ENCODE peak calls at places on chromosomes 12 and 14, in six cellular contexts. H, D, N, C, P and K are unnamed samples. For H3K4me1, the result is how much of the 10 kb centered on the place peaks cover.

GRCh38 chr12:115305867-115306266 is 621.9 kb upstream of the TBX3 start:
- DNase-seq in H (no peak), D (no peak), N (no peak), C (no peak), P (no peak), K (no peak)

GRCh38 chr12:92144631-92145480 is 790 bp downstream of the BTG1 start:
- DNase-seq in H (no peak), D (peak), N (peak), C (peak), P (peak), K (peak)

GRCh38 chr14:77302926-77303325 is 17.8 kb downstream of the POMT2 start:
- DNase-seq in H (peak), D (no peak), N (no peak), C (no peak), P (no peak), K (no peak)

GRCh38 chr12:125332900-125333299 is 267.7 kb downstream of the AACS start:
- DNase-seq in H (no peak), D (no peak), N (no peak), C (no peak), P (no peak), K (no peak)

GRCh38 chr12:85036241-85036707 is at the start of the genes LRRIQ1 and TSPAN19:
- DNase-seq in H (peak), D (peak), N (peak), C (peak), P (peak), K (peak)

GRCh38 chr14:61418749-61419148 is 97.4 kb downstream of the PRKCH start:
- DNase-seq in H (no peak), D (peak), N (no peak), C (no peak), P (no peak), K (no peak)

GRCh38 chr12:116559330-116560080 is at the start of gene MAP1LC3B2:
- DNase-seq in H (no peak), D (peak), N (peak), C (peak), P (no peak), K (peak)

GRCh38 chr12:105459760-105460325 is 129.4 kb downstream of the C12orf75 start:
- DNase-seq in H (no peak), D (peak), N (peak), C (peak), P (no peak), K (no peak)

GRCh38 chr12:127107744-127108143 is 1159.2 kb upstream of the TMEM132C start:
- DNase-seq in H (no peak), D (no peak), N (no peak), C (no peak), P (no peak), K (no peak)

GRCh38 chr14:89277229-89277628 is 139.8 kb downstream of the FOXN3 start:
- DNase-seq in H (no peak), D (no peak), N (no peak), C (no peak), P (peak), K (no peak)

GRCh38 chr14:104277416-104278213 is 139.2 kb downstream of the KIF26A start:
- DNase-seq in H (no peak), D (no peak), N (peak), C (peak), P (peak), K (no peak)

DNA sequence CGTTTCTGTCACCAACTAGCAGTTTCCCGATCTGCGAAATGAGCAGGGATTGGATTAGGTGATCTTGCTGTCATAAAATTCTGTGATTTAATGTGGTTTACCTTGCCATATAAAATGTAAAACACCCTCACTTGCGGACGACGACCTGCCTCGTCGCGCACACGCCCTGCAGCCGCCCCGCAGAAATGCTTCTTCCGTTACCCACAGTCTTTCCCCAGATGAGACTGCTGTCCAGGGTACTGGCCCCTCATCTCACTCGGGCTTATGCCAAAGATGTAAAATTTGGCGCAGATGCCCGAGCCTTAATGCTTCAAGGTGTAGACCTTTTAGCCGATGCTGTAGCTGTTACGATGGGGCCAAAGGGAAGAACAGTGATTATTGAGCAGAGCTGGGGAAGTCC is 17.7 kb upstream of the FOXJ2 start:
- DNase-seq in H (no peak), D (no peak), N (no peak), C (no peak), P (no peak), K (no peak)
- H3K27ac ChIP-seq in H (no peak), D (no peak), N (no peak), C (no peak), P (no peak), K (no peak)

DNA sequence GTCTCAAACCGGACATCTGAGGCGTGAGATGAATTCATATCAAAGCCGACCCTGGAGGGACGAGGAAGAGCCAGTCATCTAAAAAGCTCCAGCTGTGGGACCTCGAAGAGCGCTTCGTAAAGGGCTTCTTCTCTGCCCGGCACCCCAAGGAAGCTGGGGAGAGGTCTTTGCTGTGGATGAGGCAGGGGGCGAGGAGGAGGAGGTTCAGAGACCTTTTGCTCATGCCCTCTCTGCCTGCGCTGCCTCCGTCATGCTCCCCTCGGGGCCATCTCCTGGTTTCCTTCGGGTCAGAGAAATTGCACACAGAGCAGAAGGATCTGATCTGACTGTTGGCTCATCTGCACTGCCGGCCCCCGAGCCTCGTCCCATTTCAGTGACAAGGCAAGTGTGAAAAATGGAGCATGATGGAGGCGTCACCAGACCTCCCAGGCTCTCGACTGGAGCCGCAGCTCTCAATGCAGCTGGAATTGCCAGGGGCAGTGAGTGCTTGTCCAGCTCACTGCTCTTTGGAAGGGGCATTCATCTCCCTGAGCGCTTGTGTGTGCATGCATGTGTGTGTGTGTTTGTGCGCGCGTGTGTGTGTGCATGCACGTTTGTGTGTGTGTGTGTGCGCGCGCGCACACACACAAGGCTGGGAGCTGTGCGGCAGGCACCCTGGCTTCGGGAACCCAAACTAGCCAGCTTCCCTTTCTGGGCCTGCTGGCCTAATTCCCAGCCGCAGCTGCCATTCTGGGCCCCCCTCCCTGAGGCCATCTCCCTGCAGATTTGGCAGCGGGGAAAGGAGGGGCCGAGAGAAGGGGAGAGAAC is 9.2 kb downstream of the CABP1 start:
- DNase-seq in H (no peak), D (peak), N (peak), C (peak), P (peak), K (peak)
- H3K4me1 ChIP-seq in H (under half), D (under half), N (under half), C (under half), P (under half), K (under half)

GRCh38 chr12:38669081-38669480 is 236.3 kb downstream of the CPNE8 start:
- DNase-seq in H (no peak), D (no peak), N (no peak), C (no peak), P (no peak), K (no peak)

GRCh38 chr12:38669530-38669929 is 235.9 kb downstream of the CPNE8 start:
- DNase-seq in H (no peak), D (no peak), N (no peak), C (no peak), P (no peak), K (no peak)

GRCh38 chr12:38666425-38666824 is 239.0 kb downstream of the CPNE8 start:
- DNase-seq in H (no peak), D (no peak), N (no peak), C (no peak), P (no peak), K (no peak)

GRCh38 chr12:38662851-38663250 is 242.5 kb downstream of the CPNE8 start:
- DNase-seq in H (no peak), D (no peak), N (no peak), C (no peak), P (no peak), K (no peak)

GRCh38 chr12:38664661-38665269 is 240.6 kb downstream of the CPNE8 start:
- DNase-seq in H (no peak), D (no peak), N (no peak), C (no peak), P (no peak), K (no peak)
- TF ChIP-seq CTCF in H (peak), D (peak), N (peak), C (peak), P (no peak), K (peak)

GRCh38 chr12:30695327-30696102 is at the start of gene IPO8:
- DNase-seq in H (peak), D (peak), N (peak), C (peak), P (peak), K (peak)
- H3K27ac ChIP-seq in H (peak), D (peak), N (peak), C (peak), P (peak), K (peak)

GRCh38 chr14:99548285-99548684 is 55.7 kb downstream of the CCDC85C start:
- DNase-seq in H (no peak), D (no peak), N (no peak), C (no peak), P (no peak), K (no peak)
- H3K4me1 ChIP-seq in H (under half), D (under half), N (under half), C (under half), P (under half), K (under half)

DNA sequence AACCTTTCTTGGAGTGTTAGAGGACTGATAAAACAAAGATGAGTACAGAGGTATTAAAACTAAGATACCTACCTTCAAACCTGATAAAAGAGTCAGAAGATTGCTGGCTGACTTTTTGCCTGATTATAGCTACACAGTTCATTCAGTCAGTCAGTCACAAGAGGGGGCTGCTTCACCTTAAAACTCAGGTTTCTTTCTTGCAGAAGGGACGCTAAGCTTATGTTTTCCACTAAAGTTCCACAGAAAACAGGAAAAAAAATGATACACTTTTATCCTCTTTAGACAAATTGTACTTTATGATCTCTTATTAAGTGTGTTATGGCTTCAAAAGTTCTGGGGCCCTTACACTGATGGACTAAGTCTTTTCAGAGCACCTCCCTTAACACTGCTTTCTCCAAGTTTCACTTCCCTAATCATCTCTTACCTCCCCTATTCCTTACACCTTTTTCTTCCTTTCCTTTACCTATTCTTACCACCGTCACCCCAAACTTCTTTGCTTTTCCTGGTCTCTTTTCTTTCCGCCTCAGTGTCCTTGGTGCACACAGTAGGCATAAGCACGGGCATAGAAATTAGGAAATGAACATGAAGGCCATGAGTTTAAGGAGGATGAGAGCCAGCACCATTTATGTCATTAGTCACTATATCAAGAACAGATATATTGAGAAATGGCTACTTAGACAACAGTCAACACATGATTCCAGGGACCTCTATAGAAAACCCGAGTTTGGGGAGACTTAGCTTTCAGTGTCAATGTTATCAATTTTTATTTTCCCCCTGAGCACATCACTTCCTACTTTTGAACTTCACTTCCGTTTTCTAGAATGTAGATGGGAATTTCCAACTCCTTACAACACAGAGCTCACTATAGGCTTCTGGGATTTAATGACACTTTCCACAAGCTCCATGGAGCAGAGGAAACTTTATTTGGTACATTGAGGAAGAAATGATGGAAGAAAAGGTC is 448.9 kb upstream of the OR4E1 start:
- DNase-seq in H (no peak), D (no peak), N (no peak), C (no peak), P (no peak), K (no peak)
- TF ChIP-seq CTCF in H (no peak), D (no peak), N (no peak), C (no peak), P (no peak), K (no peak)

DNA sequence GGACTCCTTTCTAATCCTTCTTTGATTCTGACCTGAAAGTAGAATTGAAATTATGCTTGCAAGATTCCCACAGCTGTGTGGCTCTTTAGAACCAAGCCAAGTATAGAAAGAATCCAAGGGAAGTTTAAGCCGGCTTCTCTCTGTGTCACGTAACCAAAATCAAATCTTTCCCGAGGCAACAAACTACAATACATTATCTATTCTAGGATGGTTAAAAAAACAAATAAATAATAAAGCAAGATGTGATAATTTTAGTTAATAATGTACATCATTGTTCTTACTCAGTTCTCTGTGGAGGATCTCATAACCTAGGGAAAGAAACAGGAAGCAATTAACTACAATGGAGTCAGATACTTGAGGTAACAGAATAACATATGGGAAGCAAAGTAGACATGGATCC is 78.1 kb upstream of the ST8SIA1 start:
- DNase-seq in H (no peak), D (no peak), N (no peak), C (no peak), P (no peak), K (no peak)
- H3K27ac ChIP-seq in H (no peak), D (no peak), N (no peak), C (peak), P (no peak), K (no peak)

GRCh38 chr12:113895176-113895575 is 70.9 kb downstream of the RBM19 start:
- DNase-seq in H (no peak), D (no peak), N (no peak), C (no peak), P (no peak), K (no peak)

GRCh38 chr12:113892556-113892955 is 73.6 kb downstream of the RBM19 start:
- DNase-seq in H (no peak), D (no peak), N (no peak), C (no peak), P (no peak), K (no peak)

GRCh38 chr12:113894717-113895116 is 71.4 kb downstream of the RBM19 start:
- DNase-seq in H (no peak), D (no peak), N (no peak), C (no peak), P (no peak), K (no peak)

GRCh38 chr12:113891737-113892520 is 74.2 kb downstream of the RBM19 start:
- DNase-seq in H (no peak), D (no peak), N (no peak), C (no peak), P (no peak), K (no peak)

GRCh38 chr12:113893221-113893620 is 72.9 kb downstream of the RBM19 start:
- DNase-seq in H (no peak), D (no peak), N (no peak), C (no peak), P (no peak), K (no peak)
- H3K4me1 ChIP-seq in H (under half), D (under half), N (under half), C (under half), P (under half), K (under half)

GRCh38 chr14:70397746-70398145 is 19.1 kb downstream of the SYNJ2BP start:
- DNase-seq in H (no peak), D (no peak), N (no peak), C (no peak), P (no peak), K (no peak)
- TF ChIP-seq CTCF in H (no peak), D (no peak), N (no peak), C (no peak), P (no peak), K (no peak)